ENCODE peak calls at places on chromosomes 5 and 9, in four cellular contexts. G is nucleus accumbens, H is SW480, C is neural crest cell. I is an unnamed sample.

GRCh38 chr9:115845648-115846312 is 307.8 kb upstream of the PAPPA start:
- DNase-seq in C (no peak), G (no peak), H (no peak), I (peak)

GRCh38 chr5:10118150-10118549 is 131.5 kb downstream of the ATPSCKMT start:
- DNase-seq in G (no peak), H (no peak), C (no peak), I (no peak)

GRCh38 chr5:134989291-134989830 is 21.7 kb downstream of the CATSPER3 start:
- DNase-seq in C (no peak), G (no peak), H (peak), I (no peak)

GRCh38 chr5:158413125-158413680 is 554.3 kb upstream of the CLINT1 start:
- DNase-seq in H (no peak), C (no peak), G (no peak), I (no peak)

GRCh38 chr5:138716456-138716924 is 36.7 kb upstream of the CTNNA1 start:
- DNase-seq in G (no peak), C (no peak), H (peak), I (peak)

GRCh38 chr5:154518438-154518867 is 40.4 kb upstream of the HAND1 start:
- DNase-seq in H (no peak), C (no peak), G (no peak), I (no peak)

GRCh38 chr5:64923151-64923685 is 154.5 kb downstream of the CWC27 start:
- DNase-seq in H (no peak), G (no peak), C (no peak), I (no peak)

GRCh38 chr9:15211994-15212501 is 95.0 kb downstream of the TTC39B start:
- DNase-seq in G (no peak), H (no peak), C (no peak), I (peak)

GRCh38 chr5:172490739-172491461 is 36.6 kb upstream of the SH3PXD2B start:
- DNase-seq in C (no peak), G (no peak), H (no peak), I (peak)

GRCh38 chr5:124342027-124342471 is 404.4 kb downstream of the ZNF608 start:
- DNase-seq in C (no peak), H (no peak), G (no peak), I (no peak)

GRCh38 chr5:124043456-124043855 is 531.5 kb downstream of the CSNK1G3 start:
- DNase-seq in G (no peak), H (peak), C (no peak), I (peak)

GRCh38 chr9:38339087-38339486 is 53.4 kb upstream of the ALDH1B1 start:
- DNase-seq in G (no peak), H (no peak), C (no peak), I (no peak)

GRCh38 chr9:114089206-114089840 is 9.8 kb downstream of the KIF12 start:
- DNase-seq in C (no peak), H (no peak), G (no peak), I (no peak)

GRCh38 chr9:4220361-4220760 is 79.5 kb downstream of the GLIS3 start:
- DNase-seq in G (no peak), H (no peak), C (no peak), I (no peak)